ENCODE peak calls at places on chromosome 15, in six cellular contexts. V is activated B cell treated with CpG ODN at 0.5 μM for 24 hours, Z is retinal pigment epithelial cell, I is HFFc6, B is body of pancreas, P is uterus. K is an unnamed sample.

GRCh38 chr15:95937128-95937528 is 393.4 kb upstream of the NR2F2 start:
- DNase-seq in I (peak; percentile 40), P (no peak), Z (no peak), V (no peak), B (no peak), K (no peak)

GRCh38 chr15:70447081-70447480 is 316.3 kb downstream of the UACA start:
- DNase-seq in V (no peak), Z (no peak), B (no peak), I (no peak), P (no peak), K (no peak)

GRCh38 chr15:74788716-74789151 is 6.9 kb downstream of the CSK start:
- DNase-seq in P (no peak), I (no peak), B (no peak), V (peak; percentile 63), Z (no peak), K (peak; percentile 67)

GRCh38 chr15:29698030-29698701 is 124.1 kb downstream of the TJP1 start:
- DNase-seq in V (no peak), B (no peak), I (peak; percentile 86), Z (peak; percentile 50), P (no peak), K (no peak)

GRCh38 chr15:40911693-40912092 is 17.4 kb downstream of the VPS18 start:
- DNase-seq in V (no peak), P (no peak), B (no peak), I (no peak), Z (no peak), K (no peak)

GRCh38 chr15:57218826-57219576 is 157.3 kb upstream of the CGNL1 start:
- DNase-seq in B (no peak), P (no peak), Z (no peak), V (no peak), I (peak; percentile 89), K (no peak)

GRCh38 chr15:40594429-40594836 is 384 bp downstream of the KNL1 start:
- DNase-seq in I (peak; percentile 36), B (peak; percentile 52), P (no peak), Z (no peak), V (no peak), K (no peak)

GRCh38 chr15:37134699-37135131 is 34.4 kb upstream of the MEIS2 start:
- DNase-seq in B (peak; percentile 19), V (no peak), Z (no peak), I (peak; percentile 41), P (peak; percentile 31), K (no peak)

GRCh38 chr15:70491183-70491621 is 272.2 kb downstream of the UACA start:
- DNase-seq in I (no peak), V (no peak), P (no peak), Z (no peak), B (no peak), K (no peak)

GRCh38 chr15:28096720-28097431 is 2.2 kb downstream of the OCA2 start:
- DNase-seq in B (no peak), V (peak; percentile 30), Z (no peak), I (no peak), P (no peak), K (no peak)

GRCh38 chr15:70095387-70096214 is 2.1 kb downstream of the TLE3 start:
- DNase-seq in V (peak; percentile 71), B (peak; percentile 42), Z (no peak), I (no peak), P (no peak), K (no peak)

GRCh38 chr15:69820819-69821218 is 276.9 kb downstream of the TLE3 start:
- DNase-seq in V (no peak), Z (no peak), B (peak; percentile 10), P (no peak), I (no peak), K (no peak)

GRCh38 chr15:71357357-71357756 is 242.1 kb downstream of the THSD4 start:
- DNase-seq in P (peak; percentile 52), B (peak; percentile 10), Z (peak; percentile 35), I (no peak), V (no peak), K (no peak)

GRCh38 chr15:78800806-78801205 is 10.5 kb downstream of the ADAMTS7 start:
- DNase-seq in B (no peak), Z (no peak), I (no peak), V (no peak), P (no peak), K (no peak)

GRCh38 chr15:80514071-80514780 is 110.0 kb downstream of the ARNT2 start:
- DNase-seq in V (no peak), B (no peak), I (peak; percentile 52), Z (no peak), P (no peak), K (no peak)

GRCh38 chr15:82835391-82835917 is 26.0 kb downstream of the WHAMM start:
- DNase-seq in I (no peak), B (no peak), P (no peak), V (no peak), Z (no peak), K (no peak)

GRCh38 chr15:68444336-68444735 is 12.4 kb upstream of the ITGA11 start:
- DNase-seq in V (no peak), Z (no peak), B (no peak), P (no peak), I (no peak), K (no peak)

GRCh38 chr15:53830707-53831386 is 71.4 kb upstream of the WDR72 start:
- DNase-seq in I (no peak), V (no peak), P (no peak), B (peak; percentile 16), Z (no peak), K (no peak)

GRCh38 chr15:50109086-50109987 is 9.7 kb downstream of the ATP8B4 start:
- DNase-seq in I (no peak), Z (no peak), P (no peak), V (no peak), B (no peak), K (no peak)

GRCh38 chr15:100096700-100097099 is 245.1 kb downstream of the ADAMTS17 start:
- DNase-seq in Z (no peak), V (no peak), P (no peak), B (no peak), I (no peak), K (no peak)

GRCh38 chr15:71440479-71441071 is 325.3 kb downstream of the THSD4 start:
- DNase-seq in B (no peak), I (peak; percentile 70), V (no peak), P (no peak), Z (peak; percentile 41), K (no peak)

GRCh38 chr15:47673343-47673761 is 44.0 kb upstream of the SEMA6D start:
- DNase-seq in I (no peak), P (peak; percentile 17), Z (peak; percentile 41), B (no peak), V (no peak), K (no peak)

GRCh38 chr15:92429378-92430066 is 35.8 kb downstream of the ST8SIA2 start:
- DNase-seq in V (no peak), Z (peak; percentile 46), I (peak; percentile 83), P (no peak), B (no peak), K (no peak)

GRCh38 chr15:29622637-29623036 is 199.6 kb downstream of the TJP1 start:
- DNase-seq in B (peak; percentile 22), I (no peak), P (no peak), V (no peak), Z (no peak), K (no peak)

GRCh38 chr15:95644476-95644875 is 686.0 kb upstream of the NR2F2 start:
- DNase-seq in P (peak; percentile 39), Z (no peak), I (peak; percentile 4), B (no peak), V (no peak), K (no peak)

GRCh38 chr15:78265752-78266224 is 1.4 kb downstream of the DNAJA4 start:
- DNase-seq in P (no peak), Z (peak; percentile 94), B (no peak), I (peak; percentile 87), V (no peak), K (no peak)

GRCh38 chr15:80386151-80386550 is 18.0 kb upstream of the ARNT2 start:
- DNase-seq in Z (no peak), I (no peak), P (no peak), B (no peak), V (no peak), K (no peak)

GRCh38 chr15:53880353-53880752 is 97.9 kb upstream of the UNC13C start:
- DNase-seq in P (no peak), V (no peak), I (no peak), B (no peak), Z (no peak), K (no peak)

GRCh38 chr15:98452238-98452637 is 196.1 kb upstream of the IGF1R start:
- DNase-seq in Z (no peak), B (no peak), I (no peak), V (no peak), P (no peak), K (no peak)

GRCh38 chr15:69164807-69165636 is 4.6 kb downstream of the GLCE start:
- DNase-seq in P (no peak), B (no peak), Z (no peak), V (no peak), I (peak; percentile 59), K (no peak)

GRCh38 chr15:74833376-74834107 is 7.1 kb downstream of the CPLX3 start:
- DNase-seq in P (no peak), B (no peak), V (no peak), Z (no peak), I (no peak), K (no peak)

GRCh38 chr15:92268900-92269299 is 124.8 kb upstream of the ST8SIA2 start:
- DNase-seq in P (no peak), V (no peak), B (no peak), I (no peak), Z (no peak), K (no peak)

GRCh38 chr15:88040516-88040915 is 216.0 kb downstream of the NTRK3 start:
- DNase-seq in B (no peak), V (no peak), Z (no peak), P (no peak), I (no peak), K (no peak)
- TF ChIP-seq CTCF in B (no peak), V (no peak), Z (no peak), P (no peak), I (no peak), K (no peak)

GRCh38 chr15:44264148-44264547 is 24.4 kb upstream of the GOLM2 start:
- DNase-seq in B (peak; percentile 7), P (no peak), Z (no peak), I (no peak), V (no peak), K (no peak)

GRCh38 chr15:44265757-44266156 is 22.8 kb upstream of the GOLM2 start:
- DNase-seq in B (no peak), P (no peak), Z (no peak), V (no peak), I (no peak), K (no peak)

GRCh38 chr15:44261007-44261706 is 27.4 kb upstream of the GOLM2 start:
- DNase-seq in V (no peak), B (no peak), P (no peak), Z (no peak), I (no peak), K (no peak)
- TF ChIP-seq CTCF in V (no peak), B (no peak), P (no peak), Z (no peak), I (no peak), K (no peak)

DNA sequence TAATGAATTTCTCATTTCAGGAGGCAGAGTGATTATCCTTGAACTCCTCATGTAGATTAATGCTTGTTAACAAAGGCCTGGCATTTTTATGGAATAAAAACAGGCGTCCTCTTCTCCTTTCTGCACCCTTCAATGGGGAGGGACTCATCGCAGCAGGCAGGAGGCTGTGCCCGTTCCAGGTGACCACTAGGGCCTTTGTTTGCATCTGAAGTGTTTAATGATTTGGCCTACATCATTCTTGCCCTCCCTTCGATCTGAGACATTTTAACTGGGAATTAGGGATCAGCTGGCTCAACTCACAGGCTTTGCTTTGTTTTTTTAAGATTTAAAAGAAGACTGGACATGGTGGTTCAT is 177.9 kb downstream of the ATP10A start:
- DNase-seq in Z (no peak), I (no peak), V (no peak), P (no peak), B (no peak), K (no peak)
- TF ChIP-seq CTCF in Z (no peak), I (peak; percentile 19), V (no peak), P (no peak), B (no peak), K (no peak)

GRCh38 chr15:59501531-59502113 is 63.6 kb downstream of the FAM81A start:
- DNase-seq in V (no peak), Z (no peak), B (peak; percentile 63), I (peak; percentile 52), P (no peak), K (no peak)
- TF ChIP-seq CTCF in V (peak; percentile 24), Z (peak; percentile 83), B (peak; percentile 8), I (peak; percentile 80), P (no peak), K (peak; percentile 32)

K was measured in natural killer cell.